ENCODE peak calls at places on chromosomes 5 and 9, in six cellular contexts. P is GM20000, B is AG04450, O is fibroblast of pulmonary artery, L is GM13977, D is right lobe of liver. Z is an unnamed sample.

GRCh38 chr9:105858284-105858683 is 163.9 kb downstream of the TMEM38B start:
- DNase-seq in P (no peak), B (no peak), O (no peak), L (no peak), D (no peak), Z (no peak)

GRCh38 chr5:55480781-55481180 is 54.0 kb downstream of the PLPP1 start:
- DNase-seq in P (no peak), B (peak; percentile 29), O (peak; percentile 25), L (no peak), D (no peak), Z (no peak)

GRCh38 chr5:14490309-14490711 is 91.3 kb upstream of the OTULINL start:
- DNase-seq in P (no peak), B (no peak), O (no peak), L (no peak), D (no peak), Z (no peak)

GRCh38 chr5:145925803-145926202 is 10.6 kb upstream of the SH3RF2 start:
- DNase-seq in P (no peak), B (no peak), O (peak; percentile 83), L (no peak), D (no peak), Z (peak; percentile 95)

GRCh38 chr5:82975812-82976211 is 101.4 kb downstream of the TMEM167A start:
- DNase-seq in P (no peak), B (no peak), O (no peak), L (no peak), D (no peak), Z (peak; percentile 82)

GRCh38 chr5:174581483-174581882 is 142.9 kb upstream of the MSX2 start:
- DNase-seq in P (no peak), B (no peak), O (no peak), L (no peak), D (no peak), Z (peak; percentile 68)

GRCh38 chr9:137453643-137454081 is 5.5 kb downstream of the NSMF start:
- DNase-seq in P (peak; percentile 96), B (peak; percentile 20), O (peak; percentile 76), L (peak; percentile 93), D (peak; percentile 91), Z (peak; percentile 56)

GRCh38 chr5:89012361-89012760 is 129.4 kb upstream of the MEF2C start:
- DNase-seq in P (no peak), B (no peak), O (no peak), L (no peak), D (no peak), Z (no peak)

GRCh38 chr5:132008163-132008473 is 3.3 kb downstream of the ACSL6 start:
- DNase-seq in P (no peak), B (no peak), O (no peak), L (no peak), D (no peak), Z (peak; percentile 49)

GRCh38 chr5:142235870-142236672 is 88.8 kb downstream of the SPRY4 start:
- DNase-seq in P (no peak), B (no peak), O (no peak), L (no peak), D (no peak), Z (no peak)

GRCh38 chr9:117325110-117325788 is 89.6 kb downstream of the ASTN2 start:
- DNase-seq in P (no peak), B (no peak), O (no peak), L (no peak), D (no peak), Z (no peak)

GRCh38 chr9:81894891-81895290 is 33.3 kb upstream of the SPATA31D4 start:
- DNase-seq in P (no peak), B (no peak), O (no peak), L (no peak), D (no peak), Z (no peak)

GRCh38 chr5:141094481-141095262 is at the start of gene PCDHB2:
- DNase-seq in P (no peak), B (no peak), O (peak; percentile 17), L (no peak), D (no peak), Z (peak; percentile 70)

GRCh38 chr9:86287013-86287412 is 4.7 kb upstream of the ISCA1 start:
- DNase-seq in P (no peak), B (no peak), O (peak; percentile 60), L (no peak), D (no peak), Z (peak; percentile 62)

GRCh38 chr9:110073356-110073666 is 134.6 kb downstream of the C9orf152 start:
- DNase-seq in P (no peak), B (no peak), O (no peak), L (no peak), D (no peak), Z (no peak)

GRCh38 chr9:16817002-16817401 is 53.5 kb downstream of the BNC2 start:
- DNase-seq in P (no peak), B (no peak), O (no peak), L (no peak), D (no peak), Z (no peak)

GRCh38 chr5:149015561-149015960 is 47.3 kb downstream of the SH3TC2 start:
- DNase-seq in P (no peak), B (no peak), O (no peak), L (no peak), D (no peak), Z (no peak)

GRCh38 chr9:16154570-16155078 is 601.8 kb downstream of the CCDC171 start:
- DNase-seq in P (no peak), B (no peak), O (peak; percentile 31), L (peak; percentile 49), D (no peak), Z (no peak)

GRCh38 chr9:21598749-21599148 is 116.6 kb upstream of the IFNE start:
- DNase-seq in P (no peak), B (no peak), O (no peak), L (no peak), D (no peak), Z (no peak)

GRCh38 chr9:128762664-128763449 is 8.9 kb downstream of the ZER1 start:
- DNase-seq in P (no peak), B (no peak), O (no peak), L (no peak), D (peak; percentile 78), Z (no peak)

GRCh38 chr5:119439140-119439625 is 13.1 kb upstream of the HSD17B4 start:
- DNase-seq in P (no peak), B (no peak), O (no peak), L (no peak), D (peak; percentile 83), Z (peak; percentile 52)
- TF ChIP-seq CTCF in P (no peak), B (no peak), O (no peak), L (no peak), D (no peak), Z (no peak)

DNA sequence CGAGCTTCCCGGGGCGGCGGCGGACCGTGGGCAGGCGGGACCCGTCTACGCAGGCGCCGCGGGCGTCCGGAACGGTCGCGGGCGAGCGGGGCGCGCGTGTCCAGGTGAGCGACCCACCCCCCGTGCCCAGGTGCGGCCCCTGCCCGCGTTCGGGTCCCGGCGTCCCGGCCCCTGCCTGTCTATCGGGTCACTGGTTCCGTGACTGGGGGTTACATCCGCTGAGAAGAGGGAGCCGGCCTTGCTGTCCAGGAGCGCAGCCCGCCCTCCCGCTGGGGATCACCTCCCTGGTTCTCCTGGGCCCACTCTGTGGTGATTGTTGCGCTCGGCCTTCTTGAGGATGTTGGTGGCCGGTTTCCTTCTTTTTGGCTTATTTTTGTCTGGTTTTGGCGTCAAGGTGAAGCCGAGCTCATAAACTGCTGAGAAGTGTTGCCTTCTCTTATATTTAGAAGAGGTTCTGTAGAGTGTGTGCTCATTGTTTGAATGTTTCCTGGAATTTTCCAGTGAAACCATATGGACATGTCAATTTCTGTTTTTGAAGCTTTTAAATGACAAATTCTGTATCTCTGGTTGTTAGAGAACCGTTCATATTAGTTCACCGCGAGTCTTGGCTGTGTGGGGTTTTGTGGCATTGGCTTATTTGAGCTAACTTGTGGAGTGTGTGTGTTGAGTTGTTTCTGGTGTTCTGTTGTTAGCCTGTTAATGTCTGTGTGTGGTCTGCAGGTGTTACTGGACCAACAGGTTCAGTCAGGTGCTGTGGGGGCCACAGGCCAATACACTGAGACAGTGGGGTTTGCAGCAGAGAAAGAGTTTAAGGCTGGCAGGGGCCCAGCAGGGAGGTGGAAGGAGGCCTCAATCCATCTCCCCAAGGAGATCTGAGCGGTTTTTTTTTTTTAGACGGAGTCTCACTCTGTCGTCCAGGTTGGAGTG is 621 bp downstream of the CEP72 start:
- DNase-seq in P (no peak), B (no peak), O (no peak), L (peak; percentile 45), D (no peak), Z (peak; percentile 18)
- TF ChIP-seq CTCF in P (no peak), B (no peak), O (no peak), L (no peak), D (no peak), Z (no peak)

GRCh38 chr5:129465945-129466344 is 5.8 kb downstream of the ADAMTS19 start:
- DNase-seq in P (no peak), B (no peak), O (no peak), L (no peak), D (no peak), Z (no peak)

GRCh38 chr5:129461816-129462396 is 1.8 kb downstream of the ADAMTS19 start:
- DNase-seq in P (no peak), B (no peak), O (no peak), L (no peak), D (no peak), Z (no peak)

GRCh38 chr5:129459485-129460120 is 495 bp upstream of the ADAMTS19 start:
- DNase-seq in P (peak; percentile 17), B (no peak), O (peak; percentile 59), L (peak; percentile 21), D (peak; percentile 60), Z (no peak)

GRCh38 chr5:129460121-129460950 is at the start of gene ADAMTS19:
- DNase-seq in P (peak; percentile 63), B (no peak), O (peak; percentile 60), L (peak; percentile 65), D (peak; percentile 52), Z (peak; percentile 43)

DNA sequence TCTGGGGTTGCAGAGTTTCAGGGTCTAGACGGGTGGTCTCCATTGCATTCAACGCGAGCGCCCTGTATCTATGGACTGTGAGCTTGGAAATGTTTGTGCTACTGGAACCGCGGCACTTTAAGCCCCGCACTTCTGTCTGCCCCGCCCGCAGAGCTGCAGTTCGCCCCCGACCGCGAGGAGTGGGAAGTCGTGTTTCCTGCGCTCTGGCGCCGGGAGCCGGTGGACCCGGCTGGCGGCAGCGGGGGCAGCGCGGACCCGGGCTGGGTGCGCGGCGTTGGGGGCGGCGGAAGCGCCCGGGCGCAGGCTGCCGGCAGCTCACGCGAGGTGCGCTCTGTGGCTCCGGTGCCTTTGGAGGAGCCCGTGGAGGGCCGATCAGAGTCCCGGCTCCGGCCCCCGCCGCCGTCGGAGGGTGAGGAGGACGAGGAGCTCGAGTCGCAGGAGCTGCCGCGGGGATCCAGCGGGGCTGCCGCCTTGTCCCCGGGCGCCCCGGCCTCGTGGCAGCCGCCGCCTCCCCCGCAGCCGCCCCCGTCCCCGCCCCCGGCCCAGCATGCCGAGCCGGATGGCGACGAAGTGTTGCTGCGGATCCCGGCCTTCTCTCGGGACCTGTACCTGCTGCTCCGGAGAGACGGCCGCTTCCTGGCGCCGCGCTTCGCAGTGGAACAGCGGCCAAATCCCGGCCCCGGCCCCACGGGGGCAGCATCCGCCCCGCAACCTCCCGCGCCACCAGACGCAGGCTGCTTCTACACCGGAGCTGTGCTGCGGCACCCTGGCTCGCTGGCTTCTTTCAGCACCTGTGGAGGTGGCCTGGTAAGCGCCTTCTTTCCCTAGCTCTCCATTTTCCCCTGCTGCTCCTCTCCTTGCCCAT is 1.1 kb downstream of the ADAMTS19 start:
- DNase-seq in P (peak; percentile 50), B (no peak), O (peak; percentile 38), L (peak; percentile 49), D (peak; percentile 48), Z (no peak)
- TF ChIP-seq CTCF in P (peak; percentile 6), B (peak; percentile 5), O (peak; percentile 36), L (peak; percentile 35), D (no peak), Z (no peak)

DNA sequence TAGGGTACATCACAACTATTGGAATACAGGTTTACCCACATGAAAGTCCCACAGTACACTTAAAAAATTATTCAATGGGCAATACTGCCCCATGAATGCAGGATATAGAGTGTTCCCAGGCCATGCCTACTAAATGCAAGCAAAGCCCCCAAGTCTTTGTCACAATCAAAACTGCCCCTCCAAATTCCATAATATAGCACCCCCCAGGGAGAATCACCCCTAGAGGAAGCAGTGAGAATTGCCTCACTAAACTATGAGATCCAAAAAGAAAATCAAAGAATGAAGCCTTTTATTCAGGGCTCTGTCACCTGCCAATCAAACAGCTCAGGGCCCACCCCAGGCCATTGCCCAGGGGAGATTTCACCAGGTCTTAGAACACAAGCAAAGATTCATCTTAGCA is 90.8 kb downstream of the ATPSCKMT start:
- DNase-seq in P (no peak), B (no peak), O (no peak), L (no peak), D (no peak), Z (no peak)
- TF ChIP-seq CTCF in P (no peak), B (no peak), O (no peak), L (no peak), D (no peak), Z (no peak)

Z was measured in MCF 10A.